ENCODE peak calls at places on chromosome 9, in six cellular contexts. A is AG09309, J is fibroblast of lung, M is choroid plexus epithelial cell, N is EL, F is fibroblast of gingiva. H is an unnamed sample.

GRCh38 chr9:111955048-111955447 is 58.4 kb downstream of the UGCG start:
- DNase-seq in J (no peak), N (no peak), F (no peak), A (no peak), M (no peak), H (no peak)

GRCh38 chr9:88949425-88949824 is 41.8 kb upstream of the S1PR3 start:
- DNase-seq in F (no peak), J (peak; percentile 67), A (no peak), N (no peak), M (peak; percentile 94), H (no peak)

GRCh38 chr9:30722065-30722464 is 1662.4 kb upstream of the ACO1 start:
- DNase-seq in F (no peak), J (no peak), M (no peak), N (no peak), A (no peak), H (no peak)

GRCh38 chr9:114551750-114552685 is 35.6 kb upstream of the ATP6V1G1 start:
- DNase-seq in F (peak; percentile 86), M (peak; percentile 98), N (peak; percentile 98), J (peak; percentile 99), A (peak; percentile 98), H (no peak)

GRCh38 chr9:98168952-98169488 is 23.4 kb downstream of the CORO2A start:
- DNase-seq in F (no peak), M (peak; percentile 56), N (peak; percentile 57), A (no peak), J (peak; percentile 57), H (peak; percentile 18)

GRCh38 chr9:130343445-130343918 is 77.9 kb downstream of the HMCN2 start:
- DNase-seq in M (no peak), F (no peak), A (no peak), J (no peak), N (no peak), H (peak; percentile 25)

GRCh38 chr9:73031350-73031749 is 78.5 kb upstream of the ALDH1A1 start:
- DNase-seq in J (no peak), F (no peak), M (no peak), N (no peak), A (no peak), H (no peak)

GRCh38 chr9:116100711-116101111 is 52.9 kb upstream of the PAPPA start:
- DNase-seq in N (peak; percentile 43), M (peak; percentile 67), A (no peak), J (peak; percentile 91), F (no peak), H (no peak)

GRCh38 chr9:134322781-134323241 is 3.4 kb upstream of the RXRA start:
- DNase-seq in A (no peak), M (no peak), N (no peak), J (no peak), F (no peak), H (no peak)

GRCh38 chr9:546797-547223 is 294.7 kb upstream of the DMRT1 start:
- DNase-seq in F (peak; percentile 21), N (peak; percentile 8), A (no peak), M (peak; percentile 24), J (peak; percentile 13), H (peak; percentile 60)

GRCh38 chr9:88801214-88801796 is 190.0 kb upstream of the S1PR3 start:
- DNase-seq in N (no peak), M (no peak), J (no peak), F (no peak), A (no peak), H (no peak)

GRCh38 chr9:133055788-133056420 is 5.9 kb upstream of the CEL start:
- DNase-seq in N (no peak), J (no peak), F (no peak), M (no peak), A (no peak), H (no peak)

GRCh38 chr9:80994892-80995291 is 694.5 kb downstream of the TLE1 start:
- DNase-seq in A (no peak), F (no peak), M (peak; percentile 73), J (peak; percentile 58), N (peak; percentile 73), H (no peak)

GRCh38 chr9:113674436-113674835 is 201.7 kb upstream of the ZNF618 start:
- DNase-seq in J (peak; percentile 81), A (no peak), F (no peak), N (peak; percentile 70), M (no peak), H (no peak)

GRCh38 chr9:14127656-14128055 is 186.3 kb downstream of the NFIB start:
- DNase-seq in F (no peak), N (no peak), A (no peak), J (peak; percentile 64), M (peak; percentile 50), H (no peak)

GRCh38 chr9:93567271-93567959 is 9.0 kb upstream of the PHF2 start:
- DNase-seq in M (no peak), A (no peak), F (no peak), N (peak; percentile 17), J (no peak), H (peak; percentile 22)

GRCh38 chr9:13330396-13331004 is 51.0 kb upstream of the MPDZ start:
- DNase-seq in A (no peak), J (peak; percentile 10), F (no peak), M (no peak), N (no peak), H (no peak)

GRCh38 chr9:89667730-89668129 is 62.9 kb downstream of the GADD45G start:
- DNase-seq in A (no peak), F (no peak), M (no peak), N (no peak), J (no peak), H (no peak)

GRCh38 chr9:116070256-116070914 is 83.2 kb upstream of the PAPPA start:
- DNase-seq in F (no peak), M (no peak), A (no peak), J (no peak), N (no peak), H (no peak)